ENCODE peak calls at places on chromosomes 6 and 20, in eight cellular contexts. A, H, Y, B, Z, E, L and K are unnamed samples.

GRCh38 chr6:17339308-17339670 is 54.1 kb upstream of the CAP2 start:
- DNase-seq in H (no peak), E (no peak), L (no peak), Y (no peak), A (no peak), Z (no peak), B (no peak), K (no peak)

GRCh38 chr20:63497946-63498935 is 642 bp downstream of the EEF1A2 start:
- DNase-seq in E (no peak), B (peak), L (no peak), A (no peak), Z (no peak), H (peak), Y (no peak), K (peak)

GRCh38 chr20:3632311-3633004 is 30.7 kb downstream of the GFRA4 start:
- DNase-seq in E (no peak), B (no peak), A (no peak), Y (no peak), H (no peak), Z (no peak), L (no peak), K (no peak)

GRCh38 chr6:100246206-100246605 is 218.5 kb downstream of the SIM1 start:
- DNase-seq in L (no peak), Z (no peak), A (no peak), B (no peak), H (no peak), Y (no peak), E (no peak), K (no peak)

GRCh38 chr6:36249010-36249409 is 20.9 kb upstream of the PNPLA1 start:
- DNase-seq in E (no peak), L (no peak), B (peak), A (no peak), Z (peak), H (no peak), Y (peak), K (peak)

GRCh38 chr6:139257291-139257690 is 34.5 kb downstream of the TXLNB start:
- DNase-seq in A (no peak), Z (no peak), E (no peak), Y (no peak), H (no peak), B (no peak), L (no peak), K (no peak)

GRCh38 chr20:49583669-49584417 is 15.9 kb upstream of the PTGIS start:
- DNase-seq in L (peak), H (no peak), E (peak), A (no peak), Y (peak), Z (peak), B (no peak), K (peak)

GRCh38 chr6:54897462-54898189 is 51.1 kb downstream of the FAM83B start:
- DNase-seq in B (no peak), L (no peak), E (no peak), H (no peak), Y (no peak), Z (peak), A (no peak), K (no peak)

GRCh38 chr20:32484221-32485125 is 100.7 kb downstream of the NOL4L start:
- DNase-seq in B (no peak), L (no peak), E (no peak), Z (no peak), H (peak), Y (no peak), A (peak), K (no peak)

GRCh38 chr6:6878921-6879585 is 228.7 kb upstream of the RREB1 start:
- DNase-seq in A (no peak), E (no peak), Y (no peak), B (peak), Z (peak), L (no peak), H (no peak), K (no peak)

GRCh38 chr6:169254456-169255316 is 1.0 kb upstream of the THBS2 start:
- DNase-seq in Z (no peak), A (no peak), B (no peak), H (no peak), Y (no peak), L (no peak), E (no peak), K (no peak)

GRCh38 chr6:141212296-141212695 is 920.4 kb upstream of the GJE1 start:
- DNase-seq in Z (peak), Y (no peak), H (no peak), E (no peak), A (no peak), B (peak), L (no peak), K (no peak)

GRCh38 chr6:87237804-87238203 is 82.4 kb downstream of the ZNF292 start:
- DNase-seq in A (no peak), Y (peak), Z (peak), L (peak), B (peak), E (peak), H (no peak), K (peak)

DNA sequence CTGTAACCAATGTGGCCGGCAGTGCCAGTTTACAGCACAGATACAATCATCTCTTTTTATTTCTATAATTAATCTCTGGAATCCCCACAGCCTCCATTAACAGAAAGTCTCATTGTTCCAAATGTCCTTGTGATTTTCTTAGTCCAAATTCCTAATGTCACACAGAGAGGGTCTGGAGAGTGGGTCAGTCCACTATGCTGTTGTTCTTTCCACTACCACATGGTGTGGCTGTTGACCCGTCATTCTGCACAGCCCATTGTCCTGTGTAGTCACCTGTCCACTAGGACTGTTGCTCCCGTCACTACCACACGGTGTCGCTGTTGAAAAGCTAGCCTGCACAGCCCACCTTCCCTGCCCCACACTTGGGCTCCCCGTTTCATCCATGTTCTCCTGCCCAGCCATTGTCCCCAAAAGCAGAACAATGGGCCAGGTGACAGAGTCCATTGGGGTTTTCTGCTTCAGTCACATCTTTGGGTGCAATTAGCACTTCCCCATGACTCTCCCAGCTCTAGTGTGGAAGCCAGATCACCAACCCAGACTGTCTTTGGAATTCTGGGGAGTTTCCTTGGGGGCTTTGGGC is 8.6 kb upstream of the LBP start:
- DNase-seq in E (no peak), H (no peak), Z (peak), B (peak), L (no peak), Y (no peak), A (no peak), K (peak)
- TF ChIP-seq CTCF in E (peak), H (peak), Z (peak), B (peak), L (peak), Y (peak), A (peak), K (peak)

GRCh38 chr20:61440548-61441055 is 188.5 kb downstream of the CDH4 start:
- DNase-seq in L (no peak), E (no peak), B (no peak), H (no peak), Z (no peak), Y (no peak), A (peak), K (no peak)
- TF ChIP-seq CTCF in L (no peak), E (no peak), B (no peak), H (no peak), Z (no peak), Y (no peak), A (no peak), K (no peak)

DNA sequence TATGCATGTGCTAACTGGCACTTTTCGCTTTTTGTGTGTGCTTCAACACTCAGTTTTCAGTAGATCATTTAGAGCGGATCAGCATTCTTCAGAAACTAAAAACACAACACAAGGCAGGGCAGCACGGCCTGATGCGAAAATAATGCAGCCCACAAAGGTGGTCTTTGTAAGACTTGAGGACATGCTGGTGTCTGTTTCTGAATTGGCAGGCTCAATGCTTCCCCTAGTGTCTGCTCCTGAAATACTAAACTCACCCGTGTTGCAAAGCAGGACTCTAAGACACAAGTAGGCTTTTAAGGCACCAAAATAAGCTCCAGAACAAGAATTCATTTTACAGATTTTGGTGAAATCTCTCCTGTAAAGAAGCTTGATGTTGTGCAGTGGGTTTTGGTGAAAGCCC is 676.5 kb downstream of the TENT5A start:
- DNase-seq in E (no peak), A (no peak), B (peak), Y (peak), L (no peak), H (no peak), Z (peak), K (no peak)
- TF ChIP-seq CTCF in E (peak), A (peak), B (peak), Y (peak), L (peak), H (peak), Z (peak), K (peak)

GRCh38 chr20:44541957-44542356 is 20.1 kb upstream of the SERINC3 start:
- DNase-seq in A (no peak), L (no peak), Z (no peak), H (no peak), B (no peak), E (no peak), Y (no peak), K (no peak)

GRCh38 chr20:44536139-44536538 is 14.3 kb upstream of the SERINC3 start:
- DNase-seq in E (no peak), A (no peak), Z (no peak), H (no peak), L (no peak), B (no peak), Y (no peak), K (no peak)

GRCh38 chr20:44540834-44541233 is 19.0 kb upstream of the SERINC3 start:
- DNase-seq in H (no peak), A (no peak), Y (peak), B (peak), E (no peak), Z (peak), L (no peak), K (peak)

GRCh38 chr20:44533928-44534327 is 12.1 kb upstream of the SERINC3 start:
- DNase-seq in Y (no peak), A (no peak), B (no peak), L (no peak), Z (no peak), E (no peak), H (no peak), K (no peak)

GRCh38 chr20:44537993-44538392 is 16.1 kb upstream of the SERINC3 start:
- DNase-seq in B (no peak), E (no peak), A (no peak), Z (peak), H (no peak), Y (no peak), L (no peak), K (no peak)
- TF ChIP-seq CTCF in B (no peak), E (no peak), A (peak), Z (peak), H (no peak), Y (peak), L (peak), K (no peak)